ENCODE peak calls at places on chromosomes 4 and X, in six cellular contexts. O, L, U, Q, J and Y are unnamed samples.

GRCh38 chr4:123785515-123785914 is 388.9 kb downstream of the SPRY1 start:
- DNase-seq in Q (no peak), O (no peak), U (no peak), L (peak), J (peak), Y (peak)

GRCh38 chrX:11968470-11968869 is 169.8 kb upstream of the FRMPD4 start:
- DNase-seq in L (peak), O (no peak), J (peak), Q (no peak), U (no peak), Y (no peak)

GRCh38 chrX:23901805-23902204 is 5.9 kb downstream of the APOO start:
- DNase-seq in Q (peak), L (peak), U (peak), J (peak), O (peak), Y (peak)

GRCh38 chr4:109332926-109333464 is 30.5 kb upstream of the COL25A1 start:
- DNase-seq in Q (no peak), L (peak), O (no peak), U (no peak), J (no peak), Y (peak)

GRCh38 chr4:84418032-84418709 is 80.9 kb downstream of the NKX6-1 start:
- DNase-seq in Q (no peak), L (no peak), J (no peak), U (no peak), O (no peak), Y (no peak)

GRCh38 chr4:181821039-181822004 is 421.9 kb upstream of the TENM3 start:
- DNase-seq in Q (no peak), L (peak), U (no peak), O (no peak), J (peak), Y (peak)

GRCh38 chrX:110081740-110082139 is 78.8 kb downstream of the TMEM164 start:
- DNase-seq in U (no peak), J (peak), L (peak), O (no peak), Q (no peak), Y (peak)

GRCh38 chrX:39953027-39953426 is 144.7 kb downstream of the BCOR start:
- DNase-seq in L (no peak), O (no peak), J (no peak), Q (no peak), U (no peak), Y (no peak)

GRCh38 chrX:10173331-10173900 is 16.6 kb downstream of the CLCN4 start:
- DNase-seq in L (peak), J (no peak), U (no peak), Q (peak), O (no peak), Y (peak)

GRCh38 chr4:185782523-185782922 is 29.5 kb downstream of the SORBS2 start:
- DNase-seq in J (peak), L (peak), O (no peak), Q (no peak), U (no peak), Y (peak)

GRCh38 chr4:81446634-81447033 is 25.1 kb downstream of the RASGEF1B start:
- DNase-seq in J (no peak), Q (no peak), O (no peak), U (no peak), L (no peak), Y (no peak)

GRCh38 chrX:52574416-52575275 is 57.8 kb upstream of the XAGE1B start:
- DNase-seq in U (no peak), L (peak), O (no peak), J (peak), Q (peak), Y (peak)

GRCh38 chr4:145099653-145100052 is 1.5 kb downstream of the ABCE1 start:
- DNase-seq in L (no peak), U (no peak), O (no peak), J (peak), Q (no peak), Y (peak)

GRCh38 chr4:144894525-144894924 is 203.5 kb downstream of the ANAPC10 start:
- DNase-seq in O (no peak), Q (no peak), L (peak), J (peak), U (no peak), Y (peak)

GRCh38 chr4:29002151-29002550 is 1718.0 kb upstream of the PCDH7 start:
- DNase-seq in J (no peak), L (no peak), U (no peak), Q (no peak), O (no peak), Y (no peak)

GRCh38 chr4:24070117-24070516 is 180.3 kb upstream of the PPARGC1A start:
- DNase-seq in L (peak), J (peak), Q (no peak), U (no peak), O (no peak), Y (peak)

GRCh38 chrX:129530410-129530809 is 7.1 kb upstream of the SMARCA1 start:
- DNase-seq in L (no peak), J (no peak), U (no peak), Q (no peak), O (no peak), Y (no peak)

GRCh38 chrX:2697741-2698294 is 6.7 kb downstream of the CD99 start:
- DNase-seq in Q (no peak), U (no peak), L (peak), J (peak), O (no peak), Y (peak)

GRCh38 chr4:144338148-144338547 is 197.6 kb upstream of the GYPA start:
- DNase-seq in L (no peak), O (no peak), J (no peak), Q (no peak), U (no peak), Y (no peak)

GRCh38 chr4:138910201-138910913 is 105.2 kb upstream of the NOCT start:
- DNase-seq in O (no peak), U (no peak), J (peak), L (peak), Q (no peak), Y (peak)

GRCh38 chr4:38102942-38103604 is 142.9 kb downstream of the PTTG2 start:
- DNase-seq in Q (no peak), O (no peak), U (no peak), L (no peak), J (no peak), Y (no peak)

GRCh38 chrX:46125139-46125538 is 420.1 kb downstream of the ZNF674 start:
- DNase-seq in J (no peak), O (no peak), L (peak), U (no peak), Q (no peak), Y (peak)

GRCh38 chr4:187480146-187481145 is 515.1 kb upstream of the ZFP42 start:
- DNase-seq in J (peak), L (peak), Q (no peak), O (no peak), U (no peak), Y (peak)

GRCh38 chrX:50386520-50386919 is 84.1 kb downstream of the DGKK start:
- DNase-seq in J (no peak), O (no peak), U (no peak), L (no peak), Q (no peak), Y (no peak)

GRCh38 chr4:183908284-183908683 is 3.2 kb downstream of the STOX2 start:
- DNase-seq in L (no peak), Q (no peak), U (no peak), J (no peak), O (no peak), Y (no peak)

GRCh38 chr4:133270021-133270570 is 121.0 kb downstream of the PCDH10 start:
- DNase-seq in J (peak), L (no peak), Q (no peak), U (no peak), O (no peak), Y (no peak)

GRCh38 chr4:181261279-181261678 is 981.9 kb upstream of the TENM3 start:
- DNase-seq in Q (no peak), L (peak), U (no peak), O (no peak), J (peak), Y (no peak)

GRCh38 chr4:81455895-81456294 is 15.8 kb downstream of the RASGEF1B start:
- DNase-seq in Q (no peak), L (no peak), U (no peak), O (no peak), J (no peak), Y (no peak)

GRCh38 chr4:185912779-185913178 is 100.8 kb upstream of the SORBS2 start:
- DNase-seq in Q (no peak), U (no peak), L (peak), O (no peak), J (peak), Y (no peak)

GRCh38 chrX:49184294-49185061 is 1.7 kb downstream of the PRICKLE3 start:
- DNase-seq in U (peak), Q (peak), L (peak), J (peak), O (no peak), Y (peak)

GRCh38 chr4:121551881-121552280 is 144.9 kb downstream of the ANXA5 start:
- DNase-seq in O (no peak), L (peak), J (no peak), Q (no peak), U (no peak), Y (peak)

GRCh38 chr4:83646538-83646937 is 110.6 kb downstream of the GPAT3 start:
- DNase-seq in O (no peak), U (no peak), Q (no peak), L (no peak), J (peak), Y (peak)

GRCh38 chr4:175905939-175906338 is 93.9 kb upstream of the GPM6A start:
- DNase-seq in U (no peak), O (no peak), L (no peak), Q (no peak), J (no peak), Y (no peak)

GRCh38 chr4:15649914-15650545 is 5.1 kb downstream of the FBXL5 start:
- DNase-seq in L (peak), Q (peak), U (peak), J (peak), O (peak), Y (peak)

GRCh38 chrX:40448793-40449192 is 132.0 kb upstream of the ATP6AP2 start:
- DNase-seq in U (no peak), J (no peak), O (no peak), Q (no peak), L (no peak), Y (no peak)

GRCh38 chr4:67292649-67293048 is 252.7 kb downstream of the CENPC start:
- DNase-seq in O (no peak), U (no peak), J (no peak), Q (no peak), L (no peak), Y (peak)